ENCODE peak calls at places on chromosome 19, in four cellular contexts. Y is PC-3, H is GM23338, Q is ovary. C is an unnamed sample.
A peak's percentile ranks its signal among the peaks of the same experiment; 100 is the strongest.

GRCh38 chr19:2231621-2232221 is 4.4 kb downstream of the PLEKHJ1 start:
- DNase-seq in Y (no peak), H (no peak), Q (no peak), C (no peak)

GRCh38 chr19:16078759-16079707 is 2.7 kb downstream of the TPM4 start:
- DNase-seq in H (peak; percentile 68), Y (peak; percentile 99), Q (peak; percentile 82), C (peak; percentile 52)

GRCh38 chr19:6677924-6678689 is 8.1 kb upstream of the TNFSF14 start:
- DNase-seq in Q (no peak), Y (no peak), H (peak; percentile 84), C (no peak)

GRCh38 chr19:34120846-34121639 is 51.3 kb upstream of the LSM14A start:
- DNase-seq in Y (peak; percentile 44), H (peak; percentile 77), Q (no peak), C (peak; percentile 23)

GRCh38 chr19:10173527-10173926 is 21.2 kb downstream of the DNMT1 start:
- DNase-seq in Q (no peak), Y (peak; percentile 57), H (no peak), C (no peak)

GRCh38 chr19:815775-816499 is 5.8 kb downstream of the PLPPR3 start:
- DNase-seq in Y (no peak), Q (no peak), H (no peak), C (no peak)

GRCh38 chr19:9961103-9961502 is 24.8 kb upstream of the OLFM2 start:
- DNase-seq in H (no peak), Q (no peak), Y (no peak), C (no peak)

GRCh38 chr19:2332341-2333026 is 4.0 kb downstream of the SPPL2B start:
- DNase-seq in H (no peak), Q (no peak), Y (no peak), C (peak; percentile 42)

GRCh38 chr19:39084732-39085080 is 538 bp downstream of the ACP7 start:
- DNase-seq in H (no peak), Y (peak; percentile 14), Q (no peak), C (no peak)

GRCh38 chr19:23867895-23868294 is 46.8 kb upstream of the ZNF726 start:
- DNase-seq in Q (no peak), H (peak; percentile 8), Y (peak; percentile 6), C (no peak)

GRCh38 chr19:2424686-2425621 is 2.4 kb downstream of the TIMM13 start:
- DNase-seq in Y (peak; percentile 66), Q (peak; percentile 57), H (peak; percentile 84), C (no peak)

GRCh38 chr19:21158523-21159135 is 16.8 kb downstream of the ZNF431 start:
- DNase-seq in Y (peak; percentile 8), H (no peak), Q (no peak), C (no peak)

GRCh38 chr19:47430041-47430802 is 10.9 kb upstream of the MEIS3 start:
- DNase-seq in Y (no peak), Q (no peak), H (peak; percentile 79), C (no peak)

GRCh38 chr19:30691767-30692516 is 319.8 kb downstream of the ZNF536 start:
- DNase-seq in Q (no peak), Y (no peak), H (no peak), C (no peak)

GRCh38 chr19:1248454-1249297 is at the start of gene MIDN:
- DNase-seq in Q (peak; percentile 95), Y (peak; percentile 78), H (peak; percentile 90), C (peak; percentile 83)

GRCh38 chr19:53944933-53945332 is 17.8 kb upstream of the CACNG8 start:
- DNase-seq in Y (no peak), Q (no peak), H (no peak), C (no peak)
- H3K27me3 ChIP-seq in Y (peaks cover 4% of the 10 kb centered on the region), Q (no peaks in the 10 kb centered on the region), H (no peaks in the 10 kb centered on the region), C (peaks cover 38% of the 10 kb centered on the region)

GRCh38 chr19:18045307-18046013 is 37.5 kb downstream of the ARRDC2 start:
- DNase-seq in Q (no peak), H (no peak), Y (no peak), C (no peak)

GRCh38 chr19:18046066-18046718 is 38.2 kb downstream of the ARRDC2 start:
- DNase-seq in Y (peak; percentile 92), Q (no peak), H (no peak), C (no peak)

GRCh38 chr19:18049390-18049789 is 37.3 kb downstream of the IL12RB1 start:
- DNase-seq in H (no peak), Y (no peak), Q (no peak), C (no peak)

GRCh38 chr19:18041054-18041453 is 33.1 kb downstream of the ARRDC2 start:
- DNase-seq in Y (no peak), H (no peak), Q (no peak), C (no peak)

DNA sequence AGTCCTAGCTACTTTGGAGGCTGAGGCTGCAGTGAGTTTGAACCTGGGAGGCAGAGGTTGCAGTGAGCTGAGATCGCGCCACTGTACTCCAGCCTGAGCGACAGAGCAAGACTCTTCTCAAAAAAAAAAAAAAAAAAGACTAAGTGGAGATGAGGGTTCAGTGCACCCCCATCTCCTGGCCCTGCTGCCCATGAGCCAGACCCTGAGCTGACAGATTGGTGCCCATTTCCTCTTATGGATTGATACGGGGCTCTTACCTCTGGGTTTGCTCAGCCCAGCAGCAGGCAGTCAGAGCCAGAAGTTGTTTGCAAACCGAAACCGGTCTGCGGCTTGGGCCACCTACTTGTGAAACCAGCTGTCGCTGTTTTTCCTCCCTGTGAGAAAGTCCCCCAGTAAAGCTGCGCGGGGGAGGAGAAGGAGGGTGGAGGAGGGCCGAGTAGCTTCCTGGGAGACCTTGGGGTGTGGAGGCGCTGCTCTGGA is 36.9 kb downstream of the ARRDC2 start:
- DNase-seq in H (peak; percentile 77), Q (no peak), Y (peak; percentile 69), C (peak; percentile 77)
- H3K27ac ChIP-seq in H (no peak overlapping the region), Q (no peak overlapping the region), Y (peak overlapping the region; percentile 67), C (peak overlapping the region; percentile 56)

GRCh38 chr19:45713141-45713540 is 17.6 kb downstream of the FBXO46 start:
- DNase-seq in Q (no peak), H (no peak), Y (no peak), C (no peak)

GRCh38 chr19:45715139-45715538 is 15.6 kb downstream of the FBXO46 start:
- DNase-seq in Y (no peak), Q (no peak), H (no peak), C (no peak)

GRCh38 chr19:45716314-45717130 is 14.2 kb downstream of the FBXO46 start:
- DNase-seq in Y (peak; percentile 44), Q (peak; percentile 21), H (peak; percentile 61), C (no peak)

GRCh38 chr19:45717983-45718650 is 12.6 kb downstream of the FBXO46 start:
- DNase-seq in Q (no peak), H (no peak), Y (no peak), C (no peak)

GRCh38 chr19:45717131-45717982 is 13.3 kb downstream of the FBXO46 start:
- DNase-seq in H (peak; percentile 100), Q (peak; percentile 99), Y (peak; percentile 97), C (peak; percentile 95)
- TF ChIP-seq CTCF in H (no peak), Q (peak; percentile 50), Y (no peak), C (no peak)

GRCh38 chr19:54287456-54287855 is 6.5 kb upstream of the LILRB2 start:
- DNase-seq in Y (no peak), H (no peak), Q (no peak), C (no peak)
- H3K27me3 ChIP-seq in Y (peaks cover 87% of the 10 kb centered on the region), H (no peaks in the 10 kb centered on the region), Q (no peaks in the 10 kb centered on the region), C (peaks cover 6% of the 10 kb centered on the region)

DNA sequence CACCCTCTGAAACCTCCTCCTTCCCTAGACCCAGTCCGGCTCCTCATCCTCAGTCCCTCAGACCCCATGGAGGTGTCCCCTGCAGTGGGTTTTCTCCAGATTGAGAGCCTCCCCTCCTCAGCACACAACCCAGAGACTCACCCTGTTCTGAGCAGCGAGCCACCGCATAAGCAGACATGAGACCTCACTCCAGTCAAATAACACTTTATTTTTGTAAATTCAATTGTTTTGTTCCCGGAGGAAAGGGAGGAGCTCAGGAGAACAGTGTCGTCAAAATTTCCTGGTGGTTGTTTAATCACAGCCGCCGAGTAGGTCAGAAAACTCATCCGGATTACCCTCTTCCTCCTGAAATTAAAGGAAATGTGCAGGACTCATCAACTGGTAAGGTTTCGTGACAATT is 57.5 kb downstream of the ERICH4 start:
- DNase-seq in H (no peak), Y (no peak), Q (no peak), C (no peak)
- H3K27ac ChIP-seq in H (no peak overlapping the region), Y (no peak overlapping the region), Q (peak overlapping the region; percentile 28), C (no peak overlapping the region)

GRCh38 chr19:42254083-42254849 is 662 bp downstream of the ERF start:
- DNase-seq in Q (peak; percentile 79), Y (peak; percentile 48), H (peak; percentile 93), C (peak; percentile 66)
- TF ChIP-seq CTCF in Q (no peak), Y (no peak), H (peak; percentile 10), C (no peak)

DNA sequence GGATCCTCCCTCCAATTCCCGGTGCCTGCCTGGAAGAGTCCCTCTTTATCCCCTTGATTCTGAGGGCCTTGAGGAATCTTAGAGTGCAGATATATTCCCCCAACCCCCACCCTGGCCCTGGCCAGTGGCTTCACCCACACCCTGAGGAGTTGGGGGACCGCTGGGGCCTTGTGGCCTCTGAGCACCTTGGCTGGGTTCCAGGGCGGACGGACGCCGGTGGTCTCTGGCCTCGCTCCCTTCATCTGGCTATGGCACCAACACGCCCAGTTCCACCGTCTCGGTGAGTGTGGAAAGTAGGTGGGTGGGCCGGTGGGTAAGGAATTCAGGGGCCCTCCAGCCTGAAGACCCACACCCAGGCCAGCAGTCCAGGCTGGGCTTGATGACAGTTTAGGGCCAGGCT is 5.0 kb downstream of the MAST1 start:
- DNase-seq in Y (no peak), H (no peak), Q (no peak), C (no peak)
- H3K27me3 ChIP-seq in Y (no peaks in the 10 kb centered on the region), H (no peaks in the 10 kb centered on the region), Q (peaks cover 3% of the 10 kb centered on the region), C (peaks cover 79% of the 10 kb centered on the region)

GRCh38 chr19:35868823-35869326 is 501 bp downstream of the APLP1 start:
- DNase-seq in Q (no peak), H (peak; percentile 20), Y (no peak), C (no peak)
- H3K27ac ChIP-seq in Q (no peak overlapping the region), H (no peak overlapping the region), Y (no peak overlapping the region), C (no peak overlapping the region)

C was measured in CD4-positive, alpha-beta T cell.